ENCODE peak calls at places on chromosome 19, in seven cellular contexts. One of them, this sample, is unnamed.

GRCh38 chr19:41691268-41691970 is 3.3 kb upstream of the CEACAM7 start:
- DNase-seq in kidney: no peak
- DNase-seq in neural crest cell: no peak
- DNase-seq in heart right ventricle: no peak
- DNase-seq in SW480: peak
- DNase-seq in CD4-positive, alpha-beta T cell: no peak
- DNase-seq in uterus: no peak
- DNase-seq in this sample: peak

GRCh38 chr19:23817519-23817918 is 58.8 kb upstream of the ZNF681 start:
- DNase-seq in heart right ventricle: no peak
- DNase-seq in SW480: no peak
- DNase-seq in uterus: peak
- DNase-seq in neural crest cell: no peak
- DNase-seq in kidney: no peak
- DNase-seq in CD4-positive, alpha-beta T cell: peak
- DNase-seq in this sample: peak

GRCh38 chr19:45182758-45183157 is 4.2 kb downstream of the BLOC1S3 start:
- DNase-seq in CD4-positive, alpha-beta T cell: no peak
- DNase-seq in heart right ventricle: no peak
- DNase-seq in kidney: no peak
- DNase-seq in uterus: no peak
- DNase-seq in SW480: no peak
- DNase-seq in neural crest cell: no peak
- DNase-seq in this sample: no peak

GRCh38 chr19:10501971-10502523 is 1.1 kb downstream of the KEAP1 start:
- DNase-seq in uterus: peak
- DNase-seq in heart right ventricle: peak
- DNase-seq in kidney: peak
- DNase-seq in SW480: peak
- DNase-seq in neural crest cell: peak
- DNase-seq in CD4-positive, alpha-beta T cell: peak
- DNase-seq in this sample: peak

GRCh38 chr19:41479757-41480191 is 36.8 kb downstream of the ERICH4 start:
- DNase-seq in uterus: peak
- DNase-seq in kidney: peak
- DNase-seq in heart right ventricle: peak
- DNase-seq in SW480: no peak
- DNase-seq in CD4-positive, alpha-beta T cell: no peak
- DNase-seq in neural crest cell: no peak
- DNase-seq in this sample: no peak

GRCh38 chr19:33724723-33725060 is 72.0 kb upstream of the KCTD15 start:
- DNase-seq in heart right ventricle: no peak
- DNase-seq in neural crest cell: no peak
- DNase-seq in CD4-positive, alpha-beta T cell: no peak
- DNase-seq in kidney: no peak
- DNase-seq in uterus: no peak
- DNase-seq in SW480: peak
- DNase-seq in this sample: no peak

GRCh38 chr19:13784731-13785452 is 10.4 kb upstream of the ZSWIM4 start:
- DNase-seq in uterus: peak
- DNase-seq in heart right ventricle: peak
- DNase-seq in neural crest cell: peak
- DNase-seq in CD4-positive, alpha-beta T cell: peak
- DNase-seq in SW480: no peak
- DNase-seq in kidney: peak
- DNase-seq in this sample: peak

GRCh38 chr19:7161292-7161691 is 91.8 kb downstream of the ZNF557 start:
- DNase-seq in SW480: no peak
- DNase-seq in kidney: no peak
- DNase-seq in CD4-positive, alpha-beta T cell: no peak
- DNase-seq in heart right ventricle: no peak
- DNase-seq in uterus: no peak
- DNase-seq in neural crest cell: no peak
- DNase-seq in this sample: no peak

GRCh38 chr19:39325778-39326680 is 5.4 kb upstream of the LRFN1 start:
- DNase-seq in heart right ventricle: no peak
- DNase-seq in kidney: no peak
- DNase-seq in CD4-positive, alpha-beta T cell: no peak
- DNase-seq in uterus: no peak
- DNase-seq in SW480: peak
- DNase-seq in neural crest cell: no peak
- DNase-seq in this sample: no peak

GRCh38 chr19:7534531-7534980 is 961 bp upstream of the PNPLA6 start:
- DNase-seq in heart right ventricle: peak
- DNase-seq in CD4-positive, alpha-beta T cell: no peak
- DNase-seq in uterus: peak
- DNase-seq in SW480: peak
- DNase-seq in neural crest cell: peak
- DNase-seq in kidney: peak
- DNase-seq in this sample: peak

GRCh38 chr19:42199440-42200115 is 17.9 kb downstream of the DEDD2 start:
- DNase-seq in kidney: peak
- DNase-seq in neural crest cell: no peak
- DNase-seq in uterus: no peak
- DNase-seq in CD4-positive, alpha-beta T cell: peak
- DNase-seq in SW480: peak
- DNase-seq in heart right ventricle: peak
- DNase-seq in this sample: peak

GRCh38 chr19:5129691-5130090 is 160.8 kb downstream of the KDM4B start:
- DNase-seq in kidney: no peak
- DNase-seq in heart right ventricle: no peak
- DNase-seq in neural crest cell: no peak
- DNase-seq in uterus: no peak
- DNase-seq in SW480: no peak
- DNase-seq in CD4-positive, alpha-beta T cell: no peak
- DNase-seq in this sample: no peak

GRCh38 chr19:12703056-12703455 is 6.6 kb upstream of the FBXW9 start:
- DNase-seq in SW480: peak
- DNase-seq in neural crest cell: peak
- DNase-seq in heart right ventricle: no peak
- DNase-seq in kidney: no peak
- DNase-seq in CD4-positive, alpha-beta T cell: no peak
- DNase-seq in uterus: no peak
- DNase-seq in this sample: no peak

GRCh38 chr19:2289714-2290435 is 7.9 kb upstream of the PEAK3 start:
- DNase-seq in uterus: no peak
- DNase-seq in heart right ventricle: no peak
- DNase-seq in kidney: peak
- DNase-seq in CD4-positive, alpha-beta T cell: peak
- DNase-seq in SW480: no peak
- DNase-seq in neural crest cell: no peak
- DNase-seq in this sample: no peak

GRCh38 chr19:51372649-51373504 is at the start of gene NKG7:
- DNase-seq in CD4-positive, alpha-beta T cell: peak
- DNase-seq in neural crest cell: no peak
- DNase-seq in kidney: peak
- DNase-seq in SW480: no peak
- DNase-seq in uterus: no peak
- DNase-seq in heart right ventricle: no peak
- DNase-seq in this sample: peak

GRCh38 chr19:2290441-2291184 is 8.6 kb upstream of the PEAK3 start:
- DNase-seq in CD4-positive, alpha-beta T cell: peak
- DNase-seq in uterus: no peak
- DNase-seq in neural crest cell: no peak
- DNase-seq in heart right ventricle: no peak
- DNase-seq in SW480: no peak
- DNase-seq in kidney: no peak
- DNase-seq in this sample: no peak

GRCh38 chr19:58585442-58586130 is 12.5 kb upstream of the MZF1 start:
- DNase-seq in uterus: no peak
- DNase-seq in kidney: no peak
- DNase-seq in neural crest cell: peak
- DNase-seq in heart right ventricle: no peak
- DNase-seq in SW480: no peak
- DNase-seq in CD4-positive, alpha-beta T cell: no peak
- DNase-seq in this sample: no peak

GRCh38 chr19:51064534-51065220 is at the start of gene KLK13:
- DNase-seq in CD4-positive, alpha-beta T cell: no peak
- DNase-seq in SW480: peak
- DNase-seq in kidney: no peak
- DNase-seq in neural crest cell: no peak
- DNase-seq in uterus: no peak
- DNase-seq in heart right ventricle: peak
- DNase-seq in this sample: no peak

GRCh38 chr19:16045171-16045570 is 31.1 kb upstream of the TPM4 start:
- DNase-seq in kidney: no peak
- DNase-seq in neural crest cell: no peak
- DNase-seq in SW480: no peak
- DNase-seq in heart right ventricle: no peak
- DNase-seq in uterus: no peak
- DNase-seq in CD4-positive, alpha-beta T cell: no peak
- DNase-seq in this sample: no peak

GRCh38 chr19:47511128-47511517 is 3.7 kb downstream of the NAPA start:
- DNase-seq in SW480: no peak
- DNase-seq in CD4-positive, alpha-beta T cell: no peak
- DNase-seq in heart right ventricle: no peak
- DNase-seq in uterus: peak
- DNase-seq in neural crest cell: no peak
- DNase-seq in kidney: no peak
- DNase-seq in this sample: no peak

GRCh38 chr19:44807162-44807561 is 1.7 kb upstream of the BCAM start:
- DNase-seq in kidney: no peak
- DNase-seq in CD4-positive, alpha-beta T cell: no peak
- DNase-seq in SW480: peak
- DNase-seq in heart right ventricle: no peak
- DNase-seq in uterus: no peak
- DNase-seq in neural crest cell: no peak
- DNase-seq in this sample: no peak

GRCh38 chr19:41206926-41207750 is 11.9 kb upstream of the AXL start:
- DNase-seq in neural crest cell: no peak
- DNase-seq in CD4-positive, alpha-beta T cell: no peak
- DNase-seq in SW480: no peak
- DNase-seq in uterus: peak
- DNase-seq in heart right ventricle: peak
- DNase-seq in kidney: no peak
- DNase-seq in this sample: no peak

GRCh38 chr19:17079710-17080440 is 4.3 kb downstream of the MYO9B start:
- DNase-seq in uterus: peak
- DNase-seq in kidney: no peak
- DNase-seq in heart right ventricle: peak
- DNase-seq in CD4-positive, alpha-beta T cell: peak
- DNase-seq in neural crest cell: peak
- DNase-seq in SW480: no peak
- DNase-seq in this sample: peak

GRCh38 chr19:4555657-4556561 is 3.6 kb downstream of the SEMA6B start:
- DNase-seq in neural crest cell: no peak
- DNase-seq in kidney: no peak
- DNase-seq in heart right ventricle: no peak
- DNase-seq in CD4-positive, alpha-beta T cell: no peak
- DNase-seq in SW480: peak
- DNase-seq in uterus: no peak
- DNase-seq in this sample: no peak

GRCh38 chr19:51547397-51548212 is 16.1 kb upstream of the SIGLEC6 start:
- DNase-seq in SW480: no peak
- DNase-seq in uterus: no peak
- DNase-seq in CD4-positive, alpha-beta T cell: no peak
- DNase-seq in neural crest cell: no peak
- DNase-seq in kidney: no peak
- DNase-seq in heart right ventricle: no peak
- DNase-seq in this sample: no peak

GRCh38 chr19:40507892-40508291 is 41.1 kb downstream of the SPTBN4 start:
- DNase-seq in neural crest cell: no peak
- DNase-seq in SW480: no peak
- DNase-seq in uterus: no peak
- DNase-seq in kidney: no peak
- DNase-seq in heart right ventricle: no peak
- DNase-seq in CD4-positive, alpha-beta T cell: no peak
- DNase-seq in this sample: no peak